ENCODE peak calls at places on chromosome 18, in five cellular contexts. N, A, B, K and M are unnamed samples.

GRCh38 chr18:29083545-29083944 is 906.6 kb upstream of the CDH2 start:
- DNase-seq in N (peak), A (peak), B (no peak), K (no peak), M (no peak)

GRCh38 chr18:36366994-36367839 is 69.7 kb downstream of the FHOD3 start:
- DNase-seq in N (no peak), A (peak), B (no peak), K (no peak), M (no peak)

GRCh38 chr18:30183766-30184165 is 858.8 kb downstream of the DSC3 start:
- DNase-seq in N (no peak), A (no peak), B (no peak), K (no peak), M (no peak)

GRCh38 chr18:8786766-8787670 is 81.7 kb downstream of the MTCL1 start:
- DNase-seq in N (no peak), A (no peak), B (no peak), K (no peak), M (no peak)

GRCh38 chr18:58288922-58289797 is 245.1 kb downstream of the NEDD4L start:
- DNase-seq in N (peak), A (peak), B (no peak), K (no peak), M (no peak)

GRCh38 chr18:13377496-13377895 is 158.9 kb downstream of the LDLRAD4 start:
- DNase-seq in N (peak), A (no peak), B (no peak), K (no peak), M (no peak)

GRCh38 chr18:62899534-62899933 is 184.2 kb downstream of the PHLPP1 start:
- DNase-seq in N (no peak), A (no peak), B (no peak), K (no peak), M (no peak)

GRCh38 chr18:35086704-35087103 is 45.5 kb downstream of the MAPRE2 start:
- DNase-seq in N (no peak), A (no peak), B (no peak), K (no peak), M (no peak)

GRCh38 chr18:62944454-62944853 is 229.1 kb downstream of the PHLPP1 start:
- DNase-seq in N (no peak), A (peak), B (no peak), K (no peak), M (no peak)

GRCh38 chr18:9643549-9643948 is 29.2 kb upstream of the PPP4R1 start:
- DNase-seq in N (peak), A (peak), B (peak), K (peak), M (peak)

GRCh38 chr18:36724591-36725001 is 104.2 kb downstream of the TPGS2 start:
- DNase-seq in N (peak), A (no peak), B (no peak), K (no peak), M (no peak)

GRCh38 chr18:74476154-74476553 is 19.0 kb upstream of the DIPK1C start:
- DNase-seq in N (peak), A (peak), B (no peak), K (no peak), M (peak)

GRCh38 chr18:8081872-8082553 is 514.9 kb downstream of the PTPRM start:
- DNase-seq in N (no peak), A (no peak), B (no peak), K (no peak), M (no peak)

GRCh38 chr18:37322497-37323035 is 243.0 kb downstream of the CELF4 start:
- DNase-seq in N (peak), A (peak), B (peak), K (peak), M (peak)

GRCh38 chr18:58988595-58988994 is 123.9 kb downstream of the ZNF532 start:
- DNase-seq in N (no peak), A (no peak), B (no peak), K (no peak), M (no peak)

GRCh38 chr18:57970356-57971095 is 73.5 kb upstream of the NEDD4L start:
- DNase-seq in N (no peak), A (peak), B (peak), K (no peak), M (peak)

GRCh38 chr18:51897884-51898283 is 442.1 kb upstream of the DCC start:
- DNase-seq in N (no peak), A (no peak), B (no peak), K (no peak), M (no peak)

GRCh38 chr18:50847192-50847591 is 27.4 kb upstream of the MRO start:
- DNase-seq in N (peak), A (no peak), B (no peak), K (no peak), M (no peak)

GRCh38 chr18:79604205-79604912 is 75.2 kb upstream of the CTDP1 start:
- DNase-seq in N (no peak), A (no peak), B (no peak), K (no peak), M (no peak)

DNA sequence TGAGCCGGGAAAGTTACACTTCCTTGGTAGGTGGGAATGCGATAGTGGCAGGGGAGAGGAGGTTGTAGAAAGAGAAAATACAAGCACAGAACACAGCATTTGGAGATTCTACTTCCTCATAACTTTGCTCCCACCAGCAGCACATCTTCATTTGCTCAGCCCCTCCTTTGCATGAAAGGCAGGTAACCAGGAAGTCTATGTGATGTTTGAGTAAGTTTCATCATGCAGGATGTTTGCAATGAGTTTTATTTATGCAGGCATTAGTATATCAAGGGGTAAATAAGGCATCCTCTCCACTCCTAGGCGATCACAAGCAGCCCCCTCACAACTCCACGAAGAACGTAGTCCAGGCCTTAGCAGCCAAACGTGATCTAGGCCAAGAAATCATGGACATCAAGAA is 5.0 kb downstream of the RNF152 start:
- DNase-seq in N (no peak), A (no peak), B (no peak), K (no peak), M (no peak)
- H2BK120ac ChIP-seq in N (no peak), A (no peak), B (no peak), K (no peak), M (no peak)

DNA sequence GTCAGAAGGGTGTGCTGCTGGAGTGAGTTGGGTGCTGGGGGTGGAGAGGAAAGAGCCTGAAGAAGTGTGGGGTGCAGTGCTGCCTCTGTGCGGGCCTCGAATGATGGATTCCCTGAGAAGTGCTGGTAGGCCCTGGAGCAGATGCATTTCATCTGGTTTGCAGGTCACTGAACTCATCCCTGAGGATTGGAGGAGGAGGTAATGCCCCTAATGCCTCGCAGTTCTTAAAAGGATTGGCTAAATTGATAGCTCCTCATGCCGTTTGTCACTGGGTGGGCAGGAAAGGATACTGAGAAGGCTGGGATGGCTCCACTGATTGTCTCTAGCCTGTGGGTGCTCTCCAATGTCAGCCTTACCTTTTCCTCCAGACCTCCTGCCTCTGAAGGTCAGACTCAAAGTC is 74.1 kb downstream of the CTIF start:
- DNase-seq in N (no peak), A (no peak), B (no peak), K (no peak), M (no peak)
- H3K27ac ChIP-seq in N (peak), A (no peak), B (no peak), K (no peak), M (no peak)

DNA sequence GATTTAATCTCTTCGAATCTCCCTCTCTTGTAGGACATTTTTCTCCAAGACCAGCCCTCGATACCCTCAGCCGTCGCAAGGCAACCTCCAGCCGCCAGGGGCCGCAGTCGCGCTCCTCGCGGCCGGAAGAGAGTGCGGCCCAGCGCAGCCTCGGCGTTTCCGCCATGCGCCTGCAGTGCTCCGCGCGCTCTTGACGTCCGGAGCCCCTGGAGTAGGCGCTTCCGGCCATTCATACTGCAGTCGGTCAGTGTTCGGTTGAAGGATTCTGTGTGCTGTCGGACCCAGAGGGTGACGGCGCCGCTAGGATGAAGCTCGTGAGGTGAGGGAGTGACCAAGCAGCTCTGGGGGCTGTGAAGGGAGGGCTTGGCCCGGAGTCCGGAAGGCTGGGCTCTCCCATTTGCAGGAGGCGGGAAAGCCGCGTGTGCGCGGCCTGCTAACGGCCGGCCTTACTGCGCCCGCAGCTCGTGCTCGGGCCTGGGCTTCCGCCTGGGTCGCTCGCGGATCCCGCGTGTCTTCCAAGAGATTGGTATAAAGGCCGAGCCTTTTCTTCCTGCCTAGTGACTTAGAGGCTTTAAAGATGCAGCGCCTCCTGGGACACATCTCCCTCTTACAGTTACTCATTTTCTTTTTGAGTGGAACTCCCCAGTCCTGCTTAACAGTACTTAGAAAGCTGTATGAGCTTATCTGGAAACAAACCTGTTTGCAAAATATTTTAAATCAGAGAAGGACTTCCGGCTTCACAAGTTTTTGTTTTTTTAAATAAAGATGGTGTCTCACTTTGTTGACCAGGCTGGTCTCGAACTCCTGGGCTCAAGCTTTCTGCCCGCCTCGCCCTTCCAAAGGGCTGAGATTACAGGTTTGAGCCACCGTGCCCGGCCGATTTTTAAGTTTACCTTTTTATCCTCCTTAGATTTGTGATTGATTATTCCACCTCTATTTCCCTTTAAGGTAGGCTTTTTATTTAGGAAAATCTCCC is at the start of gene SNRPD1:
- DNase-seq in N (peak), A (peak), B (peak), K (peak), M (peak)
- H2BK120ac ChIP-seq in N (peak), A (peak), B (no peak), K (no peak), M (peak)

GRCh38 chr18:23380001-23380550 is 73.0 kb upstream of the RIOK3 start:
- DNase-seq in N (peak), A (peak), B (no peak), K (no peak), M (no peak)
- H3K27ac ChIP-seq in N (peak), A (no peak), B (no peak), K (no peak), M (no peak)

GRCh38 chr18:55502346-55502710 is 85.7 kb downstream of the TCF4 start:
- DNase-seq in N (no peak), A (peak), B (no peak), K (no peak), M (no peak)

GRCh38 chr18:55503167-55503820 is 84.7 kb downstream of the TCF4 start:
- DNase-seq in N (peak), A (no peak), B (no peak), K (no peak), M (no peak)

GRCh38 chr18:55500316-55501086 is 87.5 kb downstream of the TCF4 start:
- DNase-seq in N (peak), A (no peak), B (no peak), K (no peak), M (no peak)

GRCh38 chr18:55499526-55499925 is 88.5 kb downstream of the TCF4 start:
- DNase-seq in N (no peak), A (no peak), B (no peak), K (no peak), M (no peak)

DNA sequence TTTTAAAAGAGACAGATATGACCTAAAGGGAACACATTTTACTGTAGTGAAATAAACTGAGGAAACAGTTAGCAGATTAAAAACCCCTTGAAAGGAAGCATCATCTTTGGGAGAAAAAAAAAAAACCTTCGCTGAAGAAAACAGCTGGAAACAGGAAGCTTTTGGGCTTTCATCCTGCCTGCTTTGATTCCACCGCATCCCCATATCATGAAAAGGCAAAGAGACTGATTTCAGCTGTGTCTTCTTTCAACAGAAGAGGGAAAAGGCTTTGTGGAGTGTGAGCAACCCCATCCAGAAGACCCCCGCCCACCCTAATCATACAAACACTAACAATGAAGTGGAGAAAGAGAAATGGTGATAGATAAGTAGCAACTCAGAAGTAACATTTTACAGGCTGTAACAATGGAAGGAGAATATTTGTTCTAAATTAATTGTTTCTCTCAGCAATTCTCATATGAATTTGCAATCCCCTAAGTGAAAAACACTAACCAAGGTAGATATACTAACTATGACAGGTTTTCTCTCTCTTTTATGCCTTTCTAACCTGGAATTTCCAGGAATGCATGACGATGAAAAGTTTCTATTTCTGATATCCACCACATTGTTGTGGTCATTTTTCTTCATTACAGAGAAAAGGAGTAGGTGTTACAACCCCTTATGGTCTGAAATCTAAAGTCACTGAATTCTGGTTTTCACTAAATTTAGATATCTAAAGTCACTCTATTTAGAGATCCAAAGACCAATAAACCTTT is 86.2 kb downstream of the TCF4 start:
- DNase-seq in N (peak), A (peak), B (no peak), K (no peak), M (no peak)
- H2BK120ac ChIP-seq in N (peak), A (no peak), B (no peak), K (no peak), M (no peak)

GRCh38 chr18:48947102-48947501 is 3.7 kb downstream of the SMAD7 start:
- DNase-seq in N (no peak), A (no peak), B (no peak), K (no peak), M (no peak)

GRCh38 chr18:48946329-48946835 is 4.4 kb downstream of the SMAD7 start:
- DNase-seq in N (peak), A (no peak), B (no peak), K (no peak), M (no peak)

GRCh38 chr18:48949051-48949605 is 1.6 kb downstream of the SMAD7 start:
- DNase-seq in N (no peak), A (no peak), B (no peak), K (no peak), M (no peak)

GRCh38 chr18:48948112-48949050 is 2.4 kb downstream of the SMAD7 start:
- DNase-seq in N (peak), A (peak), B (no peak), K (no peak), M (peak)

DNA sequence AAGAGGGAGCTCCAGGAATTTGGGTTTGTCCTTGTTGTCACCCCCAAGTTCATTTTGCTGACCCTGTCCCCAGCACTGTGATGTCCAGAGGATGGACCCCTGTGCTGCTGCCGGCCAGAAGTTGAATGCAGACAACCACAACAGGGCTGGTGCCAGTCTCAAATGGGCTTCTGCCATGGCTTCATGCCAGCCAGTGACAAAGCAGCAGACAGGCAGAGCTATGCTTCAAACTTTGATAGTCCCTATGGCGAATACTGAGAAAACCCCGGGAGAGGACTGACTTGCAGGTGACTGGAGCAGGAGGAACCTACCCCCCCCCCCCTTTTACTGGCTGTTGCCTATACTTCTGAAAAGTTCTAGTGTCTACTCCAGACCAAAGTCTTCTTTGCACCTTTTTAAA is 3.2 kb downstream of the SMAD7 start:
- DNase-seq in N (no peak), A (no peak), B (no peak), K (no peak), M (peak)
- H3K27ac ChIP-seq in N (peak), A (no peak), B (no peak), K (no peak), M (no peak)

GRCh38 chr18:77082316-77082715 is 50.3 kb downstream of the MBP start:
- DNase-seq in N (no peak), A (no peak), B (no peak), K (no peak), M (no peak)

GRCh38 chr18:77080283-77080682 is 52.3 kb downstream of the MBP start:
- DNase-seq in N (no peak), A (no peak), B (no peak), K (no peak), M (no peak)

GRCh38 chr18:77078671-77079070 is 53.9 kb downstream of the MBP start:
- DNase-seq in N (no peak), A (no peak), B (no peak), K (no peak), M (no peak)

GRCh38 chr18:77079088-77079487 is 53.5 kb downstream of the MBP start:
- DNase-seq in N (no peak), A (no peak), B (no peak), K (no peak), M (no peak)

DNA sequence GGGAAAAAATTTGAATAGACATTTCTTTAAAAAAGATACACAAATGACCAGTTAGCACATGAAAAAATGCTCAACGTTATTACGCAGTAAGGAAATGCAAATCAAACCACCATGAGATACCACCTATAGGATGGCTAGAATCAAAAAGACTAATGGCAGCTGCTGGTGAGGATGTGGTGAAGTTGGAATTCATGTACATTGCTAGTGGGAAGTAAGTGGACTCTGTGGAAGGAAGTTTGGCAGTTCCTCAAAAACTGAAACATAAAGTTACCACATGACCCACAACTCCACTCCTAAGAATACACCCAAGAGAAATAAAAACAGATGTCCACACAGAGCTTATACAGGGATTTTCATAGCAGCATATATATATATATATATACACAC is 51.2 kb downstream of the MBP start:
- DNase-seq in N (peak), A (no peak), B (no peak), K (no peak), M (no peak)
- H2BK120ac ChIP-seq in N (peak), A (no peak), B (no peak), K (no peak), M (no peak)

GRCh38 chr18:22933206-22933957 is at the start of gene RBBP8:
- DNase-seq in N (peak), A (peak), B (peak), K (peak), M (peak)

GRCh38 chr18:22935431-22935830 is 2.3 kb downstream of the RBBP8 start:
- DNase-seq in N (no peak), A (peak), B (no peak), K (no peak), M (no peak)

GRCh38 chr18:22934789-22935188 is 1.7 kb downstream of the RBBP8 start:
- DNase-seq in N (no peak), A (no peak), B (no peak), K (no peak), M (no peak)

GRCh38 chr18:22933958-22934423 is 863 bp downstream of the RBBP8 start:
- DNase-seq in N (peak), A (no peak), B (no peak), K (no peak), M (no peak)

GRCh38 chr18:22932885-22933205 is 283 bp upstream of the RBBP8 start:
- DNase-seq in N (no peak), A (no peak), B (no peak), K (no peak), M (no peak)
- H3K27ac ChIP-seq in N (peak), A (no peak), B (peak), K (peak), M (no peak)

DNA sequence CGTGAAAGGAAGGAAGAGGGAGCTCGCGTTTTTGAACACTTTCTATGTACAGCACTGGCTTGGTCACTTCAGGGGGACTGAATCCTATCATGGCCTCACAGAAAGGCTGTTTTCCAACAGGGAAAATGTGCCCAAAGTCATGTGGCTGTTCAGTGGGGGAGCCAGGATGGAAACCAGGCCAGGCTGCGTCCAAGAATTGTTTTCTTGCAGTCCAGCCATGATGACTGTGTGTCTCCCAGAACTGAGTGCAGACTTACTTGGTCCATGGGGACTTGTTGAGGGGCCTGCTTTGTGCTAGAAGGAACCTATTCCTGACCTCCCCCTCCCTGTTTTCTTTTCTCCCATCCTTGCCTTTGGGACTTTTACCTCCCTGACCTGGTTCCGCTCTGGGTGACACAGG is 46.9 kb downstream of the EMILIN2 start:
- DNase-seq in N (no peak), A (no peak), B (no peak), K (no peak), M (no peak)
- H2BK120ac ChIP-seq in N (no peak), A (no peak), B (no peak), K (no peak), M (no peak)